ENCODE peak calls at places on chromosomes 2 and 18, in eight cellular contexts. B is NCI-H1417; R is CD8-positive, alpha-beta T cell; C is naive thymus-derived CD8-positive, alpha-beta T cell; Y is kidney glomerular epithelial cell; A is BE2C; D is cardiac muscle cell; X is activated CD8-positive, alpha-beta memory T cell treated with anti-CD3 and anti-CD28 coated beads for 24 hours. W is an unnamed sample.

GRCh38 chr2:86393521-86394490 is 47.4 kb upstream of the KDM3A start:
- DNase-seq in B (no peak), R (no peak), C (no peak), Y (peak), A (no peak), D (peak), X (no peak), W (no peak)

GRCh38 chr2:136112949-136113766 is 4.8 kb downstream of the CXCR4 start:
- DNase-seq in B (no peak), R (no peak), C (no peak), Y (no peak), A (no peak), D (no peak), X (no peak), W (no peak)

GRCh38 chr2:75053484-75054112 is 95.2 kb downstream of the POLE4 start:
- DNase-seq in B (peak), R (no peak), C (no peak), Y (peak), A (peak), D (peak), X (no peak), W (no peak)

GRCh38 chr2:170812716-170813585 is 3.7 kb upstream of the GAD1 start:
- DNase-seq in B (peak), R (no peak), C (no peak), Y (peak), A (peak), D (peak), X (no peak), W (no peak)

GRCh38 chr2:208064220-208064951 is 39.1 kb upstream of the PLEKHM3 start:
- DNase-seq in B (peak), R (no peak), C (no peak), Y (peak), A (no peak), D (peak), X (no peak), W (no peak)

GRCh38 chr2:101223814-101224231 is 28.9 kb upstream of the CNOT11 start:
- DNase-seq in B (peak), R (peak), C (no peak), Y (no peak), A (no peak), D (no peak), X (peak), W (peak)

GRCh38 chr2:63051795-63052333 is 1.2 kb downstream of the OTX1 start:
- DNase-seq in B (no peak), R (no peak), C (no peak), Y (no peak), A (no peak), D (no peak), X (peak), W (no peak)

GRCh38 chr18:8890957-8891464 is 185.7 kb downstream of the MTCL1 start:
- DNase-seq in B (no peak), R (no peak), C (no peak), Y (peak), A (no peak), D (peak), X (no peak), W (no peak)

GRCh38 chr2:1704606-1705556 is 39.4 kb downstream of the PXDN start:
- DNase-seq in B (no peak), R (no peak), C (no peak), Y (no peak), A (peak), D (peak), X (no peak), W (no peak)

GRCh38 chr2:134124047-134124753 is 129.7 kb upstream of the MGAT5 start:
- DNase-seq in B (peak), R (no peak), C (no peak), Y (no peak), A (peak), D (no peak), X (no peak), W (no peak)

GRCh38 chr2:98935111-98935770 is 784 bp downstream of the CRACDL start:
- DNase-seq in B (peak), R (no peak), C (no peak), Y (no peak), A (no peak), D (no peak), X (no peak), W (no peak)

GRCh38 chr2:162382283-162382682 is 38.4 kb downstream of the GCA start:
- DNase-seq in B (no peak), R (no peak), C (no peak), Y (no peak), A (no peak), D (peak), X (no peak), W (no peak)

GRCh38 chr18:28728891-28729290 is 552.0 kb upstream of the CDH2 start:
- DNase-seq in B (no peak), R (no peak), C (no peak), Y (no peak), A (no peak), D (no peak), X (no peak), W (no peak)

GRCh38 chr2:217742837-217743236 is 260.0 kb downstream of the TNS1 start:
- DNase-seq in B (no peak), R (no peak), C (no peak), Y (no peak), A (no peak), D (no peak), X (no peak), W (no peak)

W was measured in T-helper 1 cell.